ENCODE peak calls at places on chromosomes 6 and 20, in eight cellular contexts. One of them, this sample, is unnamed.

GRCh38 chr6:42396720-42397119 is 55.0 kb downstream of the TRERF1 start:
- DNase-seq in activated CD4-positive, alpha-beta T cell treated with anti-CD3 and anti-CD28 coated beads for 24 hours: no peak
- DNase-seq in AG20443: no peak
- DNase-seq in ACHN: no peak
- DNase-seq in type B pancreatic cell: no peak
- DNase-seq in GM04503: no peak
- DNase-seq in H4: no peak
- DNase-seq in MCF 10A: no peak
- DNase-seq in this sample: no peak

GRCh38 chr6:170102582-170103481 is 188.0 kb downstream of the DLL1 start:
- DNase-seq in AG20443: no peak
- DNase-seq in type B pancreatic cell: peak; percentile 60
- DNase-seq in ACHN: no peak
- DNase-seq in H4: no peak
- DNase-seq in activated CD4-positive, alpha-beta T cell treated with anti-CD3 and anti-CD28 coated beads for 24 hours: no peak
- DNase-seq in MCF 10A: no peak
- DNase-seq in GM04503: no peak
- DNase-seq in this sample: no peak

GRCh38 chr6:38784506-38785235 is 69.6 kb downstream of the DNAH8 start:
- DNase-seq in MCF 10A: no peak
- DNase-seq in type B pancreatic cell: no peak
- DNase-seq in H4: no peak
- DNase-seq in AG20443: no peak
- DNase-seq in ACHN: no peak
- DNase-seq in activated CD4-positive, alpha-beta T cell treated with anti-CD3 and anti-CD28 coated beads for 24 hours: no peak
- DNase-seq in GM04503: no peak
- DNase-seq in this sample: no peak

GRCh38 chr6:131182991-131183425 is 47.7 kb downstream of the AKAP7 start:
- DNase-seq in type B pancreatic cell: no peak
- DNase-seq in H4: peak; percentile 16
- DNase-seq in AG20443: peak; percentile 37
- DNase-seq in MCF 10A: peak; percentile 5
- DNase-seq in GM04503: no peak
- DNase-seq in activated CD4-positive, alpha-beta T cell treated with anti-CD3 and anti-CD28 coated beads for 24 hours: no peak
- DNase-seq in ACHN: peak; percentile 7
- DNase-seq in this sample: peak; percentile 34

GRCh38 chr6:149246691-149247384 is 70.7 kb upstream of the TAB2 start:
- DNase-seq in MCF 10A: no peak
- DNase-seq in activated CD4-positive, alpha-beta T cell treated with anti-CD3 and anti-CD28 coated beads for 24 hours: no peak
- DNase-seq in ACHN: no peak
- DNase-seq in H4: no peak
- DNase-seq in AG20443: no peak
- DNase-seq in type B pancreatic cell: no peak
- DNase-seq in GM04503: no peak
- DNase-seq in this sample: no peak

GRCh38 chr20:17796096-17796563 is 96.4 kb downstream of the BANF2 start:
- DNase-seq in H4: no peak
- DNase-seq in AG20443: peak; percentile 87
- DNase-seq in GM04503: peak; percentile 42
- DNase-seq in MCF 10A: peak; percentile 43
- DNase-seq in ACHN: no peak
- DNase-seq in type B pancreatic cell: no peak
- DNase-seq in activated CD4-positive, alpha-beta T cell treated with anti-CD3 and anti-CD28 coated beads for 24 hours: no peak
- DNase-seq in this sample: peak; percentile 73

GRCh38 chr20:1757072-1757471 is 99.5 kb upstream of the SIRPG start:
- DNase-seq in MCF 10A: no peak
- DNase-seq in type B pancreatic cell: no peak
- DNase-seq in GM04503: no peak
- DNase-seq in activated CD4-positive, alpha-beta T cell treated with anti-CD3 and anti-CD28 coated beads for 24 hours: no peak
- DNase-seq in ACHN: no peak
- DNase-seq in H4: no peak
- DNase-seq in AG20443: no peak
- DNase-seq in this sample: no peak

GRCh38 chr6:68559716-68560115 is 75.4 kb upstream of the ADGRB3 start:
- DNase-seq in H4: peak; percentile 81
- DNase-seq in GM04503: no peak
- DNase-seq in AG20443: no peak
- DNase-seq in MCF 10A: no peak
- DNase-seq in activated CD4-positive, alpha-beta T cell treated with anti-CD3 and anti-CD28 coated beads for 24 hours: no peak
- DNase-seq in ACHN: no peak
- DNase-seq in type B pancreatic cell: no peak
- DNase-seq in this sample: no peak

GRCh38 chr6:71351190-71351589 is 62.6 kb downstream of the OGFRL1 start:
- DNase-seq in activated CD4-positive, alpha-beta T cell treated with anti-CD3 and anti-CD28 coated beads for 24 hours: no peak
- DNase-seq in AG20443: no peak
- DNase-seq in GM04503: no peak
- DNase-seq in MCF 10A: no peak
- DNase-seq in H4: no peak
- DNase-seq in type B pancreatic cell: no peak
- DNase-seq in ACHN: no peak
- DNase-seq in this sample: no peak

GRCh38 chr6:53151676-53152075 is 3.0 kb upstream of the GCM1 start:
- DNase-seq in GM04503: no peak
- DNase-seq in activated CD4-positive, alpha-beta T cell treated with anti-CD3 and anti-CD28 coated beads for 24 hours: no peak
- DNase-seq in ACHN: peak; percentile 10
- DNase-seq in type B pancreatic cell: no peak
- DNase-seq in AG20443: no peak
- DNase-seq in H4: peak; percentile 38
- DNase-seq in MCF 10A: peak; percentile 18
- DNase-seq in this sample: no peak

GRCh38 chr6:67640462-67640861 is 994.6 kb upstream of the ADGRB3 start:
- DNase-seq in GM04503: no peak
- DNase-seq in ACHN: no peak
- DNase-seq in activated CD4-positive, alpha-beta T cell treated with anti-CD3 and anti-CD28 coated beads for 24 hours: no peak
- DNase-seq in type B pancreatic cell: no peak
- DNase-seq in AG20443: no peak
- DNase-seq in H4: no peak
- DNase-seq in MCF 10A: no peak
- DNase-seq in this sample: peak; percentile 38

GRCh38 chr20:37336369-37337207 is 9.4 kb upstream of the SRC start:
- DNase-seq in type B pancreatic cell: no peak
- DNase-seq in MCF 10A: no peak
- DNase-seq in H4: no peak
- DNase-seq in ACHN: no peak
- DNase-seq in activated CD4-positive, alpha-beta T cell treated with anti-CD3 and anti-CD28 coated beads for 24 hours: peak; percentile 4
- DNase-seq in AG20443: peak; percentile 75
- DNase-seq in GM04503: no peak
- DNase-seq in this sample: no peak

GRCh38 chr6:40957616-40958492 is 81.2 kb downstream of the UNC5CL start:
- DNase-seq in MCF 10A: peak; percentile 41
- DNase-seq in AG20443: peak; percentile 83
- DNase-seq in GM04503: peak; percentile 88
- DNase-seq in H4: peak; percentile 55
- DNase-seq in activated CD4-positive, alpha-beta T cell treated with anti-CD3 and anti-CD28 coated beads for 24 hours: no peak
- DNase-seq in ACHN: peak; percentile 91
- DNase-seq in type B pancreatic cell: no peak
- DNase-seq in this sample: peak; percentile 57